ENCODE peak calls at places on chromosomes 2 and 18, in ten cellular contexts. L, W, A, U, M, T, E, F, S and I are unnamed samples.

GRCh38 chr2:239499989-239500914 is 99.4 kb upstream of the HDAC4 start:
- ATAC-seq in E (no peak), F (no peak), A (peak), W (no peak), T (no peak), L (no peak), U (peak), S (peak), M (peak), I (no peak)

GRCh38 chr2:113996826-113997599 is 107.1 kb downstream of the ACTR3 start:
- ATAC-seq in M (no peak), L (no peak), A (no peak), F (no peak), U (no peak), W (peak), T (peak), S (no peak), E (no peak), I (no peak)

GRCh38 chr18:55268146-55268545 is 308.9 kb upstream of the CCDC68 start:
- ATAC-seq in M (no peak), A (no peak), L (no peak), W (peak), T (peak), S (no peak), F (no peak), U (no peak), E (no peak), I (no peak)

GRCh38 chr2:128391679-128392078 is 73.0 kb upstream of the HS6ST1 start:
- ATAC-seq in S (no peak), E (no peak), A (no peak), W (no peak), T (no peak), M (no peak), U (no peak), L (no peak), F (no peak), I (no peak)

GRCh38 chr18:69763002-69763401 is 184.7 kb downstream of the CD226 start:
- ATAC-seq in U (peak), A (no peak), L (no peak), S (no peak), M (no peak), F (no peak), T (no peak), E (no peak), W (no peak), I (no peak)

GRCh38 chr2:138536302-138536701 is 34.7 kb downstream of the SPOPL start:
- ATAC-seq in F (no peak), M (no peak), W (peak), E (no peak), U (peak), A (no peak), S (no peak), L (peak), T (no peak), I (peak)

GRCh38 chr2:36356990-36357505 is 1.5 kb downstream of the CRIM1 start:
- ATAC-seq in T (no peak), U (peak), F (no peak), A (no peak), S (no peak), M (no peak), W (peak), L (no peak), E (peak), I (no peak)

GRCh38 chr2:236538242-236538641 is 31.4 kb upstream of the ACKR3 start:
- ATAC-seq in F (no peak), W (peak), U (no peak), S (no peak), E (no peak), A (no peak), T (no peak), L (no peak), M (peak), I (no peak)

GRCh38 chr2:39646891-39647780 is 18.6 kb upstream of the TMEM178A start:
- ATAC-seq in E (no peak), A (no peak), U (no peak), S (no peak), F (no peak), W (no peak), T (no peak), L (peak), M (no peak), I (no peak)